ENCODE peak calls at places on chromosomes 7 and 10, in seven cellular contexts. N is H9, D is mesendoderm, M is H1, R is IMR-90, A is mesenchymal stem cell, V is trophoblast cell. H is an unnamed sample.

GRCh38 chr10:8325417-8325980 is 271.0 kb downstream of the GATA3 start:
- DNase-seq in N (no peak), D (no peak), M (no peak), R (no peak), A (no peak), V (no peak), H (no peak)

GRCh38 chr10:52539463-52539862 is 225.4 kb downstream of the DKK1 start:
- DNase-seq in N (no peak), D (peak), M (no peak), R (peak), A (peak), V (no peak), H (no peak)

GRCh38 chr7:134546903-134547737 is 1.8 kb upstream of the AKR1B15 start:
- DNase-seq in N (peak), D (peak), M (no peak), R (peak), A (no peak), V (peak), H (peak)

GRCh38 chr10:131248376-131249165 is 63.0 kb downstream of the TCERG1L start:
- DNase-seq in N (no peak), D (no peak), M (no peak), R (no peak), A (no peak), V (no peak), H (no peak)

GRCh38 chr7:127765150-127765549 is 113.2 kb downstream of the SND1 start:
- DNase-seq in N (no peak), D (no peak), M (no peak), R (no peak), A (no peak), V (no peak), H (no peak)

GRCh38 chr10:32954545-32955298 is 3.3 kb downstream of the ITGB1 start:
- DNase-seq in N (no peak), D (no peak), M (no peak), R (no peak), A (no peak), V (no peak), H (no peak)

GRCh38 chr10:22986771-22987542 is 59.1 kb downstream of the ARMC3 start:
- DNase-seq in N (no peak), D (no peak), M (no peak), R (peak), A (peak), V (no peak), H (no peak)

GRCh38 chr7:17535776-17536175 is 237.3 kb downstream of the AHR start:
- DNase-seq in N (no peak), D (no peak), M (no peak), R (peak), A (peak), V (no peak), H (no peak)

GRCh38 chr7:149140784-149141183 is 6.5 kb upstream of the ZNF398 start:
- DNase-seq in N (no peak), D (no peak), M (no peak), R (peak), A (peak), V (peak), H (no peak)

DNA sequence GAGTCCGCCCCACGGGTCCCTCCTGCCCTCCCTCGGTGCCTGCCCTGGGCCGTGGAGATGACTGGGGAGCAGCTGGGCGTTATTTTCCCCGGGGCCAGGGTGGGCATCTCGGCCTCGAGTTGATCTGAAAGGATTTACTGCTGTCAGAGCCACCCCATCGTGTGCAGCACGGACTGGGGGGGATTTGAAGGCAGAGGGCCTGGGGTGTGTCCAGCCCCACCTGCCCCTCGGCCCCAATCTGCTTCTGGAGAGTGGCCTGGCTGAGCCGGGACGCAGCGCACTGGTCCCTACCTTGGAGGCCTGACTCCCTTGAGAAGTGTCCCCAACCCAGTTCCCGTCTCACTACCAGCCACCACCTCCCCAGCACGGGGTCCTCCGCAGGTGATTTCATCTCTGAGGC is 24.2 kb upstream of the PFKFB3 start:
- DNase-seq in N (no peak), D (no peak), M (no peak), R (no peak), A (no peak), V (no peak), H (no peak)
- H4K8ac ChIP-seq in N (no peak), D (no peak), M (no peak), R (no peak), A (no peak), V (no peak), H (no peak)

DNA sequence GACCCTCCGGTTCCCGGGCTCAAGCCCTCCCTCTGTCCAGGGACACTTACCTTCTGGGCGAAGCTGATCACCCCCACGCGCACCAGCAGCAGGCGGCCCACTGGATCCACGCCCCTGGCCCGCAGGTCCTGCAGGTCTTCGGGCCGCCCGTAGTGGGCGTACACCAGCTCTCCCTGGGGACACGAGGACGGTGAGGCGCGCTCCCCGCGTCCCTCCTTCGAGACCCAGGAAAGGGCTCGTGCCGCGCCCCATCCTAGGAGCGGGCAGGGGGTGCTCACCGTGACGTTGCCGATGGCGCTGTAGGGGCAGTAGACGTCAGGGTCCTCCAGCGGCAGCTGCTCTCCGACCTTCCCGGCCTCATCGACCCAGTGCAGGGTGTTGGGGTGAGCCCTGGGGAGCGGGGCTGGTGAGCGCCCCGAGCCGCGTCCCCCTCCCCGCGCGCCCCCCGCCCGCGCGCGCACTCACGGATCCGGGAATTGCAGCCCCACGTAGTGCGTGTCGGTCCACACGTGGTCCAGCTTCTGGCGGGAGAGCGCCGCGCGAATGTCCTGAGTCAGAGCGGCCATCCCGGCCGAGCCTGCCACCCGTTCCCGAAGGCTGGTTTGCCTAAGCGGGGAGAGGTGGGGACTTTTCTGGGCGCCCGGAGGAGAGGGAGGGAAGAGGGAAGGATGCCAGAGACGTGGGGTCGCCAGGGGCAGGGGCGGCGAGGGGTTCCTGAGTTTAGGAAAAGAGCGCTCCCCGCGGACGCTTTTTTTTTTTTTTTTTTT is 8.2 kb downstream of the TFR2 start:
- DNase-seq in N (peak), D (peak), M (no peak), R (peak), A (peak), V (peak), H (no peak)
- H3K27ac ChIP-seq in N (no peak), D (no peak), M (no peak), R (no peak), A (no peak), V (no peak), H (no peak)

GRCh38 chr7:41975854-41976253 is 261.2 kb downstream of the GLI3 start:
- DNase-seq in N (no peak), D (no peak), M (no peak), R (no peak), A (no peak), V (no peak), H (no peak)
- H4K8ac ChIP-seq in N (no peak), D (no peak), M (no peak), R (no peak), A (no peak), V (no peak), H (no peak)

GRCh38 chr7:107064255-107064654 is 19.8 kb downstream of the PRKAR2B start:
- DNase-seq in N (no peak), D (no peak), M (no peak), R (no peak), A (no peak), V (no peak), H (no peak)
- H3K27ac ChIP-seq in N (no peak), D (no peak), M (no peak), R (no peak), A (no peak), V (no peak), H (no peak)

H was measured in neuronal stem cell.